ENCODE peak calls at places on chromosomes 5 and 9, in five cellular contexts. P, K, T, G and R are unnamed samples.

GRCh38 chr5:112491257-112491656 is 72.2 kb upstream of the EPB41L4A start:
- DNase-seq in P (no peak), K (peak; percentile 21), T (peak; percentile 12), G (no peak), R (no peak)

GRCh38 chr5:102807878-102808502 is 52.9 kb downstream of the PAM start:
- DNase-seq in P (peak; percentile 32), K (no peak), T (no peak), G (no peak), R (no peak)

GRCh38 chr5:81140942-81141341 is 92.2 kb upstream of the CKMT2 start:
- DNase-seq in P (peak; percentile 80), K (no peak), T (no peak), G (no peak), R (no peak)

GRCh38 chr5:147949711-147950573 is 43.6 kb upstream of the C5orf46 start:
- DNase-seq in P (peak; percentile 11), K (no peak), T (no peak), G (no peak), R (no peak)

GRCh38 chr9:134491436-134491835 is 150.2 kb upstream of the COL5A1 start:
- DNase-seq in P (no peak), K (no peak), T (peak; percentile 89), G (no peak), R (no peak)

GRCh38 chr9:79129865-79130480 is 441.8 kb upstream of the TLE4 start:
- DNase-seq in P (no peak), K (peak; percentile 69), T (peak; percentile 55), G (peak; percentile 57), R (peak; percentile 53)

GRCh38 chr5:178417391-178417811 is 172.8 kb downstream of the COL23A1 start:
- DNase-seq in P (no peak), K (no peak), T (no peak), G (no peak), R (no peak)

GRCh38 chr9:125204477-125204876 is 4.1 kb downstream of the RABEPK start:
- DNase-seq in P (no peak), K (no peak), T (no peak), G (no peak), R (no peak)

GRCh38 chr5:176625966-176626875 is 4.1 kb downstream of the SNCB start:
- DNase-seq in P (no peak), K (no peak), T (peak; percentile 52), G (peak; percentile 41), R (no peak)

GRCh38 chr5:178537467-178538381 is 52.5 kb downstream of the COL23A1 start:
- DNase-seq in P (no peak), K (no peak), T (no peak), G (no peak), R (peak; percentile 97)

GRCh38 chr9:74391816-74392215 is 105.3 kb upstream of the RORB start:
- DNase-seq in P (no peak), K (no peak), T (no peak), G (no peak), R (no peak)

GRCh38 chr5:138466900-138467710 is 1.8 kb downstream of the EGR1 start:
- DNase-seq in P (no peak), K (no peak), T (no peak), G (peak; percentile 52), R (peak; percentile 16)

GRCh38 chr9:38119570-38119969 is 50.5 kb upstream of the SHB start:
- DNase-seq in P (no peak), K (no peak), T (no peak), G (no peak), R (no peak)

GRCh38 chr9:134755221-134755907 is 113.8 kb downstream of the COL5A1 start:
- DNase-seq in P (no peak), K (no peak), T (no peak), G (no peak), R (no peak)

GRCh38 chr5:134175874-134176522 is 752 bp downstream of the SKP1 start:
- DNase-seq in P (no peak), K (peak; percentile 49), T (no peak), G (peak; percentile 36), R (no peak)

GRCh38 chr9:83721509-83721908 is 13.8 kb upstream of the UBQLN1 start:
- DNase-seq in P (no peak), K (no peak), T (no peak), G (no peak), R (no peak)

GRCh38 chr9:126548312-126548711 is 65.4 kb upstream of the LMX1B start:
- DNase-seq in P (no peak), K (no peak), T (no peak), G (no peak), R (no peak)

GRCh38 chr9:91332476-91333231 is 29.1 kb downstream of the AUH start:
- DNase-seq in P (no peak), K (no peak), T (no peak), G (no peak), R (no peak)

GRCh38 chr9:3181049-3181953 is 337.4 kb upstream of the PUM3 start:
- DNase-seq in P (no peak), K (peak; percentile 76), T (peak; percentile 62), G (peak; percentile 39), R (peak; percentile 58)

GRCh38 chr9:92607773-92608172 is 62.2 kb downstream of the IPPK start:
- DNase-seq in P (peak; percentile 92), K (no peak), T (no peak), G (no peak), R (no peak)

GRCh38 chr5:55936100-55936693 is 58.6 kb downstream of the IL6ST start:
- DNase-seq in P (peak; percentile 57), K (peak; percentile 87), T (peak; percentile 84), G (peak; percentile 81), R (peak; percentile 66)

GRCh38 chr5:44664711-44665100 is 144.0 kb upstream of the MRPS30 start:
- DNase-seq in P (no peak), K (no peak), T (no peak), G (no peak), R (no peak)

GRCh38 chr5:123044926-123045617 is 8.5 kb upstream of the PPIC start:
- DNase-seq in P (no peak), K (no peak), T (no peak), G (no peak), R (no peak)

GRCh38 chr5:105917189-105917588 is 1753.5 kb downstream of the EFNA5 start:
- DNase-seq in P (no peak), K (no peak), T (no peak), G (no peak), R (no peak)

GRCh38 chr5:65355301-65355700 is 126.4 kb downstream of the ADAMTS6 start:
- DNase-seq in P (no peak), K (no peak), T (no peak), G (no peak), R (no peak)

GRCh38 chr9:36623280-36623679 is 50.6 kb downstream of the MELK start:
- DNase-seq in P (no peak), K (no peak), T (no peak), G (no peak), R (no peak)

GRCh38 chr5:133977858-133978257 is 9.4 kb upstream of the C5orf15 start:
- DNase-seq in P (no peak), K (no peak), T (no peak), G (no peak), R (no peak)

GRCh38 chr5:168047043-168047668 is 244.3 kb upstream of the WWC1 start:
- DNase-seq in P (no peak), K (peak; percentile 45), T (peak; percentile 81), G (peak; percentile 41), R (no peak)

GRCh38 chr5:167639761-167640160 is 651.7 kb upstream of the WWC1 start:
- DNase-seq in P (no peak), K (no peak), T (no peak), G (no peak), R (no peak)

GRCh38 chr9:126464694-126465441 is 138.2 kb downstream of the MVB12B start:
- DNase-seq in P (no peak), K (no peak), T (no peak), G (no peak), R (no peak)

GRCh38 chr5:1687301-1687970 is 112.2 kb downstream of the MRPL36 start:
- DNase-seq in P (no peak), K (no peak), T (no peak), G (no peak), R (no peak)

GRCh38 chr9:104658496-104659195 is 35.7 kb upstream of the OR13D1 start:
- DNase-seq in P (no peak), K (no peak), T (no peak), G (no peak), R (no peak)